ENCODE peak calls at places on chromosomes 1 and 21, in six cellular contexts. J is HCT116, A is sigmoid colon, L is stomach, Q is GM23338, R is GM12878. W is an unnamed sample.

GRCh38 chr1:223244366-223245103 is 101.5 kb upstream of the TLR5 start:
- DNase-seq in J (no peak), A (no peak), L (no peak), Q (no peak), R (peak), W (no peak)

GRCh38 chr1:115275216-115275615 is 62.8 kb downstream of the NGF start:
- DNase-seq in J (peak), A (no peak), L (no peak), Q (peak), R (no peak), W (no peak)

GRCh38 chr1:98055457-98055856 is 134.6 kb upstream of the DPYD start:
- DNase-seq in J (no peak), A (no peak), L (no peak), Q (no peak), R (no peak), W (no peak)

GRCh38 chr1:25031601-25031965 is 101.5 kb upstream of the RUNX3 start:
- DNase-seq in J (no peak), A (no peak), L (no peak), Q (no peak), R (no peak), W (no peak)

GRCh38 chr1:176954242-176954641 is 210.3 kb downstream of the ASTN1 start:
- DNase-seq in J (peak), A (no peak), L (no peak), Q (peak), R (no peak), W (no peak)

GRCh38 chr1:116586741-116587143 is 15.9 kb upstream of the CD58 start:
- DNase-seq in J (no peak), A (no peak), L (no peak), Q (peak), R (no peak), W (no peak)

GRCh38 chr1:156700731-156701130 is 4.7 kb downstream of the CRABP2 start:
- DNase-seq in J (no peak), A (no peak), L (no peak), Q (no peak), R (no peak), W (no peak)

GRCh38 chr1:39737546-39738169 is 1.0 kb upstream of the PPIE start:
- DNase-seq in J (no peak), A (no peak), L (no peak), Q (no peak), R (no peak), W (no peak)

GRCh38 chr1:4854379-4854778 is 200.0 kb downstream of the AJAP1 start:
- DNase-seq in J (no peak), A (no peak), L (no peak), Q (no peak), R (no peak), W (no peak)

GRCh38 chr21:37855568-37856391 is 60.5 kb downstream of the KCNJ6 start:
- DNase-seq in J (no peak), A (no peak), L (no peak), Q (no peak), R (no peak), W (no peak)

GRCh38 chr1:183590225-183591191 is at the start of gene NCF2:
- DNase-seq in J (no peak), A (no peak), L (peak), Q (no peak), R (peak), W (peak)

GRCh38 chr1:25819496-25820246 is at the start of gene MTFR1L:
- DNase-seq in J (peak), A (peak), L (peak), Q (peak), R (peak), W (peak)

GRCh38 chr1:169109561-169110134 is 3.2 kb downstream of the ATP1B1 start:
- DNase-seq in J (peak), A (peak), L (peak), Q (peak), R (no peak), W (peak)

GRCh38 chr1:65419681-65420589 is 533 bp upstream of the LEPR start:
- DNase-seq in J (peak), A (peak), L (peak), Q (peak), R (peak), W (peak)

GRCh38 chr1:156012051-156012817 is 8.5 kb downstream of the SSR2 start:
- DNase-seq in J (no peak), A (no peak), L (no peak), Q (no peak), R (peak), W (no peak)

GRCh38 chr1:27993241-27993640 is 33.5 kb downstream of the XKR8 start:
- DNase-seq in J (no peak), A (no peak), L (no peak), Q (no peak), R (no peak), W (peak)

GRCh38 chr1:34671887-34672286 is 83.0 kb upstream of the GJB5 start:
- DNase-seq in J (no peak), A (no peak), L (no peak), Q (no peak), R (no peak), W (no peak)

GRCh38 chr21:45381865-45382697 is 22.9 kb upstream of the COL18A1 start:
- DNase-seq in J (no peak), A (peak), L (no peak), Q (no peak), R (no peak), W (no peak)

GRCh38 chr1:62185677-62186076 is 9.0 kb upstream of the L1TD1 start:
- DNase-seq in J (no peak), A (no peak), L (no peak), Q (no peak), R (no peak), W (no peak)

DNA sequence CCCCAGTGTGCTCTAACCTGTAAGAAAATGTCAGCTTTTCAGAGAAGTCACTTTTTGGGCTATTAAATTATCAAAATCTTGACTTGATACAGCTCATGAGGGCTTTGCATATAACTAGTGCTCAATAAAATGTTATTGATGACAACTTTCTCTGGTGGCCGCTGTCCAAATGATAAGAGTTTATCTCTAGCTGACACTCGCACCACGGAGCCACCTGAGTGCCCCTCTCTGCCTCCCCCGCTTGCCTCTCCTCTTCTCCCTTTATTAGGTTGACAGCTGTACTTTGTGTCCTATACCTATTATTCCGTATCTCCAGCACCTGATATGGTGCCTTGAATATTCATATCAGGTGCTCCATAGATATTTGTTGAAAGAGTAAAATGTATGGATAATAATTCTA is 82.8 kb downstream of the PHTF1 start:
- DNase-seq in J (no peak), A (no peak), L (no peak), Q (no peak), R (no peak), W (no peak)
- TF ChIP-seq POLR2AphosphoS5 in J (no peak), A (no peak), L (no peak), Q (no peak), R (no peak), W (no peak)

DNA sequence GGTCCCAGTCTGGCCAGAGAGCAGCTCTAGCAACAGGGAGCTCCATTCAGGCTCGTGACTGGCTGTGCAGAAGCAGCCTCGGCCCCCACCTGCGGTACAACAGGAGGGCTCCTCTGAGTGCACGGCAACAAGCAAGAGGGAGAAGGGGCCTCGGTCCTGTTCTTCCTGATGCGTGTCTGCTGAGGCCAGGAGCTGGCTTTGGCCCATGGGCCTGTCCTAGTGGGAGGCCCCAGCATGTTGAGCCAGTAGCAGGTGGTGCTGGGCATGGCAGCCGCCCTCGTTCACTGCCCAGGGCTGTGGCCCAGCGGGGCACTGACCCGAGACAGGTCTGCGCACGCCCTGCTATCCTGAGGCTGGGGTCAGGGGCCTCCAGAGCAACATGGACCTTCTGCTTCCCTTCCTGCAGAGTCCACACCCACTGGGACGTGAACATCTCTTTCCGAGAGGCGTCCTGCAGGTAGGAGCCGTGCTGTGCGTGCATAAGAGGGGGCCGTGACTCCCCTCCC is 7.0 kb downstream of the SAMD11 start:
- DNase-seq in J (no peak), A (no peak), L (no peak), Q (no peak), R (no peak), W (no peak)
- H3K27ac ChIP-seq in J (no peak), A (no peak), L (no peak), Q (no peak), R (no peak), W (no peak)

DNA sequence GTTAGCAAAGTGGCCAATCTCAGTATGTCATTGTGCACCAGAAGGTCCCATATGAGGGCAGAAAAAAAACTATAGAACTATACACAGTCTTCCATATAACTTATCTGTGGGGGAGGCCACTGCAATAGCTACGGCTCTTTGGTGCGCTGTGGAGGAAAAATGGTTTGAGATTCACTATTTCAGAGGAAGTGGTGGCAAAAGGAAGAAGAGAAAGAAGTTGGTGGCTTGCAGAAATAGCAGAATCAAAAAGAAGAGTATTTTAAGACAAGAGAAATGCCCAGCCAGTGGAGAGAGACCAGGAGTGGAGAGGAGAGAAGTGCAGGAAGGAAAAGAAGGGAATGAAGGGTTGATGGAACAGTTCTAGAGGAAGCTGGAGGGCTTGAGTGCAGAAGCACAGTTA is 64.7 kb downstream of the RUNX1 start:
- DNase-seq in J (no peak), A (no peak), L (no peak), Q (no peak), R (no peak), W (peak)
- H3K4me3 ChIP-seq in J (no peak), A (no peak), L (no peak), Q (no peak), R (no peak), W (no peak)

GRCh38 chr1:16080422-16081150 is 7.1 kb upstream of the FAM131C start:
- DNase-seq in J (no peak), A (no peak), L (peak), Q (no peak), R (no peak), W (no peak)
- TF ChIP-seq POLR2AphosphoS5 in J (no peak), A (no peak), L (no peak), Q (no peak), R (no peak), W (no peak)

GRCh38 chr21:32483293-32483595 is 70.7 kb downstream of the EVA1C start:
- DNase-seq in J (no peak), A (no peak), L (no peak), Q (no peak), R (no peak), W (no peak)

GRCh38 chr21:32480381-32480780 is 67.9 kb downstream of the EVA1C start:
- DNase-seq in J (no peak), A (no peak), L (no peak), Q (no peak), R (no peak), W (no peak)

GRCh38 chr21:32482565-32483292 is 70.2 kb downstream of the EVA1C start:
- DNase-seq in J (no peak), A (no peak), L (no peak), Q (no peak), R (no peak), W (no peak)

GRCh38 chr21:32481875-32482408 is 69.4 kb downstream of the EVA1C start:
- DNase-seq in J (no peak), A (no peak), L (no peak), Q (no peak), R (no peak), W (no peak)

DNA sequence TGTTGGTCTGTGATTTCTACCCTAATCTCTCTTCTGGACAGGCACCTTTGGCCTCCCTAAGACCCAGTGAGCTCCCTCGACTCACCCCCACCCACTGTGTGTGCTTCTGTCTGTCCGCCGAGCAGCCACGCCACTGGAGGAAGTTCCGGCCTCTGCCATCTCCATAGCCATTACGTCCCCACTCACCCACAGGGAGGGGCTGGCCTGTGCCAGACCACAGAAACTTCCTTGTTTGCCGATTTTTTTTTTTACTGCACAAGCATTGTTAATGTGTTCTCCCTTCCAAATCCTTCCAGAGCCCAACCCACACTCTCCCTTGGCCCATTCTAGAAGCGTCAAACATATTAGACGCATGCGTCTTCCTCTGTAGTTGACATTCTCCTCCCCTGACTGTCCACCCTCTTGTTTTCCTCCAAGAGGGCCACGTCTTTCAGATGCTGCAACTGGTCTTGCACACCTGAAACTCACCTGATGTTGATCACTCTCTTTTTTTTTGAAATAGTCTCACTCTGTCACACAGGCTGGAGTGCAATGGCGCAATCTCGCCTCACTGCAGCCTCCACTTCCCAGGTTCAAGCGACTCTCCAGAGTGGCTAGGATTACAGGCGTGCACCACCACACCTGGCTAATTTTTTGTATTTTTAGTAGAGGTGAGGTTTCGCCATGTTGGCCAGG is 72.3 kb downstream of the EVA1C start:
- DNase-seq in J (no peak), A (no peak), L (peak), Q (no peak), R (no peak), W (no peak)
- H3K27ac ChIP-seq in J (no peak), A (no peak), L (no peak), Q (no peak), R (no peak), W (no peak)

DNA sequence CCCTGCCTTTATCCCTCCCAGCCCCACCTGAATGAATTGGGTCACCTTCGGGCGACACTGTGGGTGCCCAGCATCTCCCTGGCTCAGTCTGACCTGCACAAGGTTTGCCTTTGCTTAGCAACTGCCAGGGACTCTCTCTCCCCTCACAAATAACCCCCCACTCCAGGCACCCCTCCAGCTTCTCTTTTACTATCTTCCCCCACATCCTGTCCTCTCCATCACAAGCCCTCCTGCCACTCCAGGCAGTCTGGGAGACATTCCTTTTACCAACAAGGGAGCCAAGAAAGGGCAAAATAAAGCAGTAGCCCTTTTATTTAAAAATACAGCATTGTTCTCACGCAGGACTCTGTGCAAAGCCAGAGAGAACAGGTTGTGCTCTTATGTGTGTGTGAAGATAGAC is 23.9 kb downstream of the LGR6 start:
- DNase-seq in J (no peak), A (no peak), L (no peak), Q (no peak), R (no peak), W (no peak)
- H3K4me3 ChIP-seq in J (no peak), A (no peak), L (no peak), Q (no peak), R (no peak), W (no peak)

DNA sequence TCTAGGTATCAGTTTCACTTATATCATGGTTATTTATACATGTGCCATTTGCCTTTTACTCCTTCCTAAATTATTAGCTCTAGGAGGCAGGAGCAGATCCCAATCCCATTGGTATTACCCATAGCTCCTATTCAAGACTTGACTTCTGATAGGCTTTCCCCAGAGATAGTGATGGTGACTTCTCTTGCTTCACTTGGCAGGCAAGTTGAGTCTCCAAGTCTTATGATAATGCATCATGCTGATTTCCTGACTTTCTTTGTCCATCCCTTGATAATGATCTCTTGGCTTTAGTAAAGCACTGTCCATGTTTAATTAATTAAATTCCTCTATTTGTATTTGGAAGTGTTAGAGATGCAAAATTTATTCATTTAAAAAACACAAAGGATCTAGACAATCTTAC is 253.5 kb upstream of the ADAMTS5 start:
- DNase-seq in J (no peak), A (no peak), L (no peak), Q (no peak), R (no peak), W (no peak)
- TF ChIP-seq POLR2AphosphoS5 in J (no peak), A (no peak), L (no peak), Q (no peak), R (no peak), W (no peak)

GRCh38 chr1:209652121-209652742 is at the start of gene LAMB3:
- DNase-seq in J (peak), A (no peak), L (peak), Q (no peak), R (no peak), W (no peak)
- H3K27ac ChIP-seq in J (peak), A (peak), L (peak), Q (no peak), R (no peak), W (no peak)